ENCODE peak calls at places on chromosomes 3 and 15, in six cellular contexts. R is GM20000; N is CD8-positive, alpha-beta T cell; G is astrocyte of the spinal cord; Y is endothelial cell; W is GM13976. K is an unnamed sample.

GRCh38 chr15:99613887-99614642 is 48.3 kb downstream of the MEF2A start:
- DNase-seq in W (no peak), Y (no peak), G (peak; percentile 30), R (no peak), N (no peak), K (no peak)

GRCh38 chr3:69051796-69052566 is at the start of gene TMF1:
- DNase-seq in Y (peak; percentile 96), W (peak; percentile 92), N (peak; percentile 98), R (peak; percentile 90), G (peak; percentile 98), K (peak; percentile 98)

GRCh38 chr3:58164916-58165821 is 45.6 kb downstream of the DNASE1L3 start:
- DNase-seq in W (no peak), G (peak; percentile 62), N (no peak), Y (no peak), R (no peak), K (no peak)

GRCh38 chr3:184156522-184156955 is 1.4 kb downstream of the DVL3 start:
- DNase-seq in W (peak; percentile 59), N (no peak), R (peak; percentile 50), G (peak; percentile 53), Y (peak; percentile 24), K (peak; percentile 82)

GRCh38 chr3:24956613-24957012 is 462.0 kb upstream of the THRB start:
- DNase-seq in Y (peak; percentile 5), N (no peak), W (no peak), G (no peak), R (no peak), K (no peak)

GRCh38 chr15:98667521-98668179 is 19.3 kb downstream of the IGF1R start:
- DNase-seq in R (no peak), Y (no peak), N (no peak), G (no peak), W (no peak), K (no peak)

GRCh38 chr3:194828126-194828525 is 142.4 kb downstream of the FAM43A start:
- DNase-seq in W (no peak), N (no peak), G (no peak), Y (no peak), R (no peak), K (no peak)

GRCh38 chr3:188546835-188547670 is 393.1 kb downstream of the LPP start:
- DNase-seq in R (no peak), W (no peak), N (no peak), G (peak; percentile 55), Y (no peak), K (no peak)

GRCh38 chr15:65833501-65834220 is 35.6 kb upstream of the RAB11A start:
- DNase-seq in R (no peak), N (peak; percentile 40), G (no peak), W (no peak), Y (no peak), K (no peak)

GRCh38 chr3:186746008-186746407 is 28.8 kb downstream of the KNG1 start:
- DNase-seq in Y (peak; percentile 38), N (no peak), W (no peak), R (no peak), G (peak; percentile 22), K (no peak)

GRCh38 chr3:115766587-115767492 is 143.5 kb downstream of the GAP43 start:
- DNase-seq in W (no peak), N (no peak), R (no peak), Y (no peak), G (peak; percentile 75), K (no peak)

GRCh38 chr3:189304465-189305341 is 132.9 kb downstream of the TPRG1 start:
- DNase-seq in W (no peak), R (no peak), Y (no peak), N (no peak), G (peak; percentile 54), K (no peak)

GRCh38 chr3:163490119-163490518 is 1588.2 kb downstream of the SI start:
- DNase-seq in N (no peak), W (peak; percentile 31), G (peak; percentile 28), R (peak; percentile 24), Y (peak; percentile 24), K (peak; percentile 73)

GRCh38 chr3:13831386-13831996 is 48.4 kb downstream of the WNT7A start:
- DNase-seq in G (no peak), R (no peak), W (no peak), N (no peak), Y (no peak), K (no peak)

GRCh38 chr3:156668073-156668763 is 6.2 kb upstream of the TIPARP start:
- DNase-seq in Y (no peak), N (no peak), W (no peak), R (no peak), G (no peak), K (no peak)

GRCh38 chr3:126435456-126436315 is 40.0 kb downstream of the ZXDC start:
- DNase-seq in Y (no peak), G (no peak), R (no peak), W (no peak), N (peak; percentile 6), K (no peak)

GRCh38 chr3:118127992-118128391 is 906.7 kb downstream of the IGSF11 start:
- DNase-seq in W (no peak), N (no peak), R (no peak), Y (no peak), G (no peak), K (no peak)

GRCh38 chr3:30631237-30631961 is 25.0 kb downstream of the TGFBR2 start:
- DNase-seq in W (no peak), R (no peak), N (peak; percentile 52), Y (no peak), G (no peak), K (no peak)

GRCh38 chr3:151614-152189 is 44.9 kb upstream of the CHL1 start:
- DNase-seq in Y (no peak), R (no peak), N (no peak), G (no peak), W (no peak), K (no peak)

DNA sequence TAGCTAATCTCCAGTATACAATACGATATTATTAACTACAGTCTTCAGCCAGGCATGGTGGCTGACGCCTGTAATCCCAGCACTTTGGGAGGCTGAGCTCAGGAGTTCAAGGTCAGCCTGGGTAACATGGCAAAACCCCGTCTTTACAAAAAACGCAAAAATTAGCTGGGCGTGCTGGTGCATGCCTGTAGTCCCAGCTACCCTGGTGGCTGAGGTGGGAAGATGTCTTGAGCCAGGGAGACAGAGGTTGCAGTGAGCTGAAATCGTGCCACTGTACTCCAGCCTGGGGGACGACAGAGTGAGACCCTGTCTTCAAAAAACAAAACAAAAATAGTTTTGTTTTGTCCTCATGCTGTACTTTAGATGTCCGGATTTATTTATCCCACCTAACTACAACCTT is 29.2 kb upstream of the SV2B start:
- DNase-seq in R (no peak), G (no peak), W (no peak), N (no peak), Y (no peak), K (no peak)
- TF ChIP-seq CTCF in R (no peak), G (no peak), W (no peak), N (no peak), Y (no peak), K (no peak)

DNA sequence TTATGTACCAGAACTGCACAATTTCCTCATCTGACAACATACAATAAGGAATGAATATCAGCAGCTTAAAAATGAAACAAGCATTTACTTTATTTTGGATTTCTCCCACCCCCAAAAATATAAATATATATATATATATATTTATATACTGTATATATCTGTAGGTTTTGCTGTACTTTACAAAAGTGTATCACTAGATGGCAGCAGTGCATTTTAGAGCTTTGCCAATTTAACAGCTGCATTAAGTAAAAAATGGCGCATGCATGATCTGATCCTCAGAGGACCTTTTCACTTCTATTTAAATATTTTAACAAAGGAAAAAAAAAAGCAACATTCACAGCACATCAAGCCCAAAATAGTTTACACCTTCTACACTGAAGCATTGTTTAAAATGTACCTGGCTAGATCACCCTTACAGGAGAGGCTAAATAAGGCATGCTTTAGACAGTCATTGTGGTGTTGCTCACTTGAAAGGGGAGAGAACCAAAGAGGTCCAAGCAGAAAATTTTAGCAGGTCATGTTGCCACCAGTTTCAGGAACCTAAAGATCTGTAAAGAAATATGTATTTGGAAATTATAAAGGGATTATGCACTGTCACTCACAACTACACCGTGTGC is 72.6 kb downstream of the NPTN start:
- DNase-seq in Y (no peak), W (peak; percentile 32), N (no peak), G (peak; percentile 77), R (peak; percentile 32), K (no peak)
- TF ChIP-seq CTCF in Y (peak; percentile 54), W (no peak), N (peak; percentile 48), G (peak; percentile 42), R (no peak), K (peak; percentile 63)

GRCh38 chr3:50978991-50979667 is 304.4 kb downstream of the DOCK3 start:
- DNase-seq in N (no peak), W (no peak), Y (no peak), G (no peak), R (no peak), K (no peak)
- TF ChIP-seq CTCF in N (no peak), W (no peak), Y (no peak), G (peak; percentile 5), R (no peak), K (no peak)

GRCh38 chr15:60005352-60006202 is 1.5 kb downstream of the FOXB1 start:
- DNase-seq in R (peak; percentile 26), G (no peak), N (no peak), W (peak; percentile 36), Y (peak; percentile 30), K (peak; percentile 35)
- TF ChIP-seq CTCF in R (no peak), G (no peak), N (no peak), W (no peak), Y (no peak), K (no peak)